ENCODE peak calls at places on chromosomes 7 and 10, in eight cellular contexts. One of them, this sample, is unnamed.

GRCh38 chr7:122885583-122886356 is 490 bp downstream of the CADPS2 start:
- DNase-seq in neural progenitor cell: peak; percentile 83
- DNase-seq in 8988T: peak; percentile 41
- DNase-seq in foreskin melanocyte: peak; percentile 18
- DNase-seq in AG08395: peak; percentile 52
- DNase-seq in H54: peak; percentile 44
- DNase-seq in lung: peak; percentile 32
- DNase-seq in cardiac fibroblast: peak; percentile 51
- DNase-seq in this sample: peak; percentile 73

GRCh38 chr10:99943908-99944307 is 65.8 kb downstream of the DNMBP start:
- DNase-seq in H54: no peak
- DNase-seq in 8988T: no peak
- DNase-seq in foreskin melanocyte: no peak
- DNase-seq in neural progenitor cell: no peak
- DNase-seq in lung: no peak
- DNase-seq in AG08395: no peak
- DNase-seq in cardiac fibroblast: no peak
- DNase-seq in this sample: peak; percentile 86

GRCh38 chr10:35781643-35782035 is 139.5 kb upstream of the FZD8 start:
- DNase-seq in H54: no peak
- DNase-seq in cardiac fibroblast: no peak
- DNase-seq in AG08395: no peak
- DNase-seq in foreskin melanocyte: no peak
- DNase-seq in 8988T: no peak
- DNase-seq in lung: no peak
- DNase-seq in neural progenitor cell: peak; percentile 46
- DNase-seq in this sample: peak; percentile 22

GRCh38 chr10:17609523-17610079 is 7.6 kb downstream of the HACD1 start:
- DNase-seq in lung: no peak
- DNase-seq in 8988T: no peak
- DNase-seq in neural progenitor cell: no peak
- DNase-seq in foreskin melanocyte: no peak
- DNase-seq in cardiac fibroblast: no peak
- DNase-seq in AG08395: no peak
- DNase-seq in H54: no peak
- DNase-seq in this sample: no peak

GRCh38 chr10:133405844-133406527 is 12.0 kb downstream of the MTG1 start:
- DNase-seq in lung: no peak
- DNase-seq in AG08395: no peak
- DNase-seq in H54: no peak
- DNase-seq in foreskin melanocyte: no peak
- DNase-seq in 8988T: no peak
- DNase-seq in cardiac fibroblast: no peak
- DNase-seq in neural progenitor cell: no peak
- DNase-seq in this sample: no peak

GRCh38 chr10:102629661-102630614 is 14.3 kb upstream of the TRIM8 start:
- DNase-seq in lung: no peak
- DNase-seq in AG08395: peak; percentile 85
- DNase-seq in 8988T: peak; percentile 81
- DNase-seq in neural progenitor cell: peak; percentile 76
- DNase-seq in H54: no peak
- DNase-seq in cardiac fibroblast: peak; percentile 90
- DNase-seq in foreskin melanocyte: peak; percentile 62
- DNase-seq in this sample: peak; percentile 37

GRCh38 chr7:151660141-151660540 is 140.4 kb upstream of the RHEB start:
- DNase-seq in H54: no peak
- DNase-seq in lung: no peak
- DNase-seq in foreskin melanocyte: no peak
- DNase-seq in neural progenitor cell: no peak
- DNase-seq in cardiac fibroblast: no peak
- DNase-seq in 8988T: no peak
- DNase-seq in AG08395: no peak
- DNase-seq in this sample: no peak

GRCh38 chr7:157402388-157402703 is 65.5 kb downstream of the DNAJB6 start:
- DNase-seq in H54: no peak
- DNase-seq in foreskin melanocyte: no peak
- DNase-seq in cardiac fibroblast: no peak
- DNase-seq in AG08395: no peak
- DNase-seq in lung: no peak
- DNase-seq in 8988T: no peak
- DNase-seq in neural progenitor cell: no peak
- DNase-seq in this sample: no peak

GRCh38 chr7:148856035-148856881 is 27.8 kb downstream of the EZH2 start:
- DNase-seq in foreskin melanocyte: no peak
- DNase-seq in AG08395: peak; percentile 39
- DNase-seq in 8988T: peak; percentile 9
- DNase-seq in lung: peak; percentile 38
- DNase-seq in neural progenitor cell: peak; percentile 44
- DNase-seq in cardiac fibroblast: peak; percentile 46
- DNase-seq in H54: no peak
- DNase-seq in this sample: peak; percentile 70